ENCODE peak calls at places on chromosome X, in nine cellular contexts. One of them, this sample, is unnamed.
A peak's percentile ranks its signal among the peaks of the same experiment; 100 is the strongest.

GRCh38 chrX:9102956-9103355 is 69.0 kb upstream of the FAM9B start:
- DNase-seq in CD4-positive, alpha-beta T cell: no peak
- DNase-seq in omental fat pad: no peak
- DNase-seq in GM13976: no peak
- DNase-seq in ovary: no peak
- DNase-seq in GM10248: no peak
- DNase-seq in fibroblast of pulmonary artery: no peak
- DNase-seq in HepG2: no peak
- DNase-seq in foreskin fibroblast: no peak
- DNase-seq in this sample: no peak

GRCh38 chrX:68183612-68184214 is 249.6 kb downstream of the OPHN1 start:
- DNase-seq in CD4-positive, alpha-beta T cell: no peak
- DNase-seq in omental fat pad: no peak
- DNase-seq in GM13976: no peak
- DNase-seq in ovary: no peak
- DNase-seq in GM10248: no peak
- DNase-seq in fibroblast of pulmonary artery: peak; percentile 54
- DNase-seq in HepG2: peak; percentile 27
- DNase-seq in foreskin fibroblast: peak; percentile 51
- DNase-seq in this sample: peak; percentile 53

GRCh38 chrX:17038681-17039161 is 92.3 kb downstream of the REPS2 start:
- DNase-seq in CD4-positive, alpha-beta T cell: no peak
- DNase-seq in omental fat pad: no peak
- DNase-seq in GM13976: no peak
- DNase-seq in ovary: peak; percentile 60
- DNase-seq in GM10248: no peak
- DNase-seq in fibroblast of pulmonary artery: peak; percentile 68
- DNase-seq in HepG2: no peak
- DNase-seq in foreskin fibroblast: peak; percentile 62
- DNase-seq in this sample: peak; percentile 13

GRCh38 chrX:153649915-153650782 is 3.1 kb downstream of the DUSP9 start:
- DNase-seq in CD4-positive, alpha-beta T cell: no peak
- DNase-seq in omental fat pad: no peak
- DNase-seq in GM13976: no peak
- DNase-seq in ovary: peak; percentile 7
- DNase-seq in GM10248: no peak
- DNase-seq in fibroblast of pulmonary artery: no peak
- DNase-seq in HepG2: no peak
- DNase-seq in foreskin fibroblast: no peak
- DNase-seq in this sample: no peak

GRCh38 chrX:14497184-14497666 is 32.1 kb upstream of the GLRA2 start:
- DNase-seq in CD4-positive, alpha-beta T cell: no peak
- DNase-seq in omental fat pad: no peak
- DNase-seq in GM13976: peak; percentile 3
- DNase-seq in ovary: no peak
- DNase-seq in GM10248: peak; percentile 4
- DNase-seq in fibroblast of pulmonary artery: peak; percentile 1
- DNase-seq in HepG2: no peak
- DNase-seq in foreskin fibroblast: peak; percentile 32
- DNase-seq in this sample: peak; percentile 10

GRCh38 chrX:16869393-16870094 is 618 bp downstream of the RBBP7 start:
- DNase-seq in CD4-positive, alpha-beta T cell: peak; percentile 47
- DNase-seq in omental fat pad: no peak
- DNase-seq in GM13976: peak; percentile 56
- DNase-seq in ovary: no peak
- DNase-seq in GM10248: peak; percentile 57
- DNase-seq in fibroblast of pulmonary artery: peak; percentile 18
- DNase-seq in HepG2: no peak
- DNase-seq in foreskin fibroblast: peak; percentile 65
- DNase-seq in this sample: peak; percentile 20

GRCh38 chrX:153762636-153763173 is 1.3 kb upstream of the PLXNB3 start:
- DNase-seq in CD4-positive, alpha-beta T cell: no peak
- DNase-seq in omental fat pad: no peak
- DNase-seq in GM13976: no peak
- DNase-seq in ovary: no peak
- DNase-seq in GM10248: no peak
- DNase-seq in fibroblast of pulmonary artery: no peak
- DNase-seq in HepG2: no peak
- DNase-seq in foreskin fibroblast: no peak
- DNase-seq in this sample: no peak

GRCh38 chrX:103782640-103783039 is 6.0 kb downstream of the PLP1 start:
- DNase-seq in CD4-positive, alpha-beta T cell: no peak
- DNase-seq in omental fat pad: no peak
- DNase-seq in GM13976: no peak
- DNase-seq in ovary: no peak
- DNase-seq in GM10248: no peak
- DNase-seq in fibroblast of pulmonary artery: no peak
- DNase-seq in HepG2: no peak
- DNase-seq in foreskin fibroblast: no peak
- DNase-seq in this sample: no peak

GRCh38 chrX:106177106-106177981 is 9.2 kb downstream of the PWWP3B start:
- DNase-seq in CD4-positive, alpha-beta T cell: no peak
- DNase-seq in omental fat pad: no peak
- DNase-seq in GM13976: no peak
- DNase-seq in ovary: peak; percentile 86
- DNase-seq in GM10248: no peak
- DNase-seq in fibroblast of pulmonary artery: peak; percentile 86
- DNase-seq in HepG2: no peak
- DNase-seq in foreskin fibroblast: peak; percentile 75
- DNase-seq in this sample: no peak

GRCh38 chrX:50281253-50281652 is 76.7 kb downstream of the CCNB3 start:
- DNase-seq in CD4-positive, alpha-beta T cell: no peak
- DNase-seq in omental fat pad: no peak
- DNase-seq in GM13976: no peak
- DNase-seq in ovary: no peak
- DNase-seq in GM10248: no peak
- DNase-seq in fibroblast of pulmonary artery: no peak
- DNase-seq in HepG2: no peak
- DNase-seq in foreskin fibroblast: no peak
- DNase-seq in this sample: no peak

GRCh38 chrX:153379508-153379907 is 21.6 kb downstream of the PNMA6E start:
- DNase-seq in CD4-positive, alpha-beta T cell: no peak
- DNase-seq in omental fat pad: no peak
- DNase-seq in GM13976: no peak
- DNase-seq in ovary: no peak
- DNase-seq in GM10248: no peak
- DNase-seq in fibroblast of pulmonary artery: no peak
- DNase-seq in HepG2: no peak
- DNase-seq in foreskin fibroblast: no peak
- DNase-seq in this sample: no peak

GRCh38 chrX:103431316-103431715 is 55.0 kb downstream of the BEX3 start:
- DNase-seq in CD4-positive, alpha-beta T cell: no peak
- DNase-seq in omental fat pad: no peak
- DNase-seq in GM13976: no peak
- DNase-seq in ovary: no peak
- DNase-seq in GM10248: no peak
- DNase-seq in fibroblast of pulmonary artery: peak; percentile 17
- DNase-seq in HepG2: no peak
- DNase-seq in foreskin fibroblast: peak; percentile 61
- DNase-seq in this sample: peak; percentile 60

GRCh38 chrX:39212456-39212855 is 411.2 kb downstream of the MID1IP1 start:
- DNase-seq in CD4-positive, alpha-beta T cell: no peak
- DNase-seq in omental fat pad: no peak
- DNase-seq in GM13976: no peak
- DNase-seq in ovary: no peak
- DNase-seq in GM10248: no peak
- DNase-seq in fibroblast of pulmonary artery: no peak
- DNase-seq in HepG2: no peak
- DNase-seq in foreskin fibroblast: no peak
- DNase-seq in this sample: peak; percentile 41

GRCh38 chrX:148871422-148872152 is 371.2 kb downstream of the AFF2 start:
- DNase-seq in CD4-positive, alpha-beta T cell: no peak
- DNase-seq in omental fat pad: no peak
- DNase-seq in GM13976: no peak
- DNase-seq in ovary: no peak
- DNase-seq in GM10248: no peak
- DNase-seq in fibroblast of pulmonary artery: peak; percentile 73
- DNase-seq in HepG2: no peak
- DNase-seq in foreskin fibroblast: peak; percentile 50
- DNase-seq in this sample: peak; percentile 63

GRCh38 chrX:69995400-69996101 is 54.2 kb downstream of the AWAT2 start:
- DNase-seq in CD4-positive, alpha-beta T cell: no peak
- DNase-seq in omental fat pad: no peak
- DNase-seq in GM13976: no peak
- DNase-seq in ovary: no peak
- DNase-seq in GM10248: no peak
- DNase-seq in fibroblast of pulmonary artery: peak; percentile 9
- DNase-seq in HepG2: no peak
- DNase-seq in foreskin fibroblast: no peak
- DNase-seq in this sample: no peak

GRCh38 chrX:44459501-44459900 is 83.2 kb downstream of the FUNDC1 start:
- DNase-seq in CD4-positive, alpha-beta T cell: no peak
- DNase-seq in omental fat pad: no peak
- DNase-seq in GM13976: no peak
- DNase-seq in ovary: no peak
- DNase-seq in GM10248: no peak
- DNase-seq in fibroblast of pulmonary artery: no peak
- DNase-seq in HepG2: peak; percentile 8
- DNase-seq in foreskin fibroblast: peak; percentile 21
- DNase-seq in this sample: peak; percentile 66

GRCh38 chrX:155065035-155065734 is 5.8 kb downstream of the CMC4 start:
- DNase-seq in CD4-positive, alpha-beta T cell: no peak
- DNase-seq in omental fat pad: no peak
- DNase-seq in GM13976: no peak
- DNase-seq in ovary: no peak
- DNase-seq in GM10248: no peak
- DNase-seq in fibroblast of pulmonary artery: peak; percentile 80
- DNase-seq in HepG2: no peak
- DNase-seq in foreskin fibroblast: peak; percentile 58
- DNase-seq in this sample: peak; percentile 86

GRCh38 chrX:23845316-23845932 is 62.3 kb downstream of the APOO start:
- DNase-seq in CD4-positive, alpha-beta T cell: no peak
- DNase-seq in omental fat pad: no peak
- DNase-seq in GM13976: no peak
- DNase-seq in ovary: no peak
- DNase-seq in GM10248: no peak
- DNase-seq in fibroblast of pulmonary artery: peak; percentile 42
- DNase-seq in HepG2: peak; percentile 64
- DNase-seq in foreskin fibroblast: no peak
- DNase-seq in this sample: no peak

GRCh38 chrX:81378550-81378949 is 176.6 kb downstream of the SH3BGRL start:
- DNase-seq in CD4-positive, alpha-beta T cell: no peak
- DNase-seq in omental fat pad: no peak
- DNase-seq in GM13976: no peak
- DNase-seq in ovary: no peak
- DNase-seq in GM10248: no peak
- DNase-seq in fibroblast of pulmonary artery: no peak
- DNase-seq in HepG2: no peak
- DNase-seq in foreskin fibroblast: no peak
- DNase-seq in this sample: no peak

GRCh38 chrX:81377329-81377728 is 175.4 kb downstream of the SH3BGRL start:
- DNase-seq in CD4-positive, alpha-beta T cell: no peak
- DNase-seq in omental fat pad: no peak
- DNase-seq in GM13976: peak; percentile 9
- DNase-seq in ovary: no peak
- DNase-seq in GM10248: peak; percentile 13
- DNase-seq in fibroblast of pulmonary artery: peak; percentile 53
- DNase-seq in HepG2: peak; percentile 0
- DNase-seq in foreskin fibroblast: peak; percentile 31
- DNase-seq in this sample: peak; percentile 40
- TF ChIP-seq CTCF in CD4-positive, alpha-beta T cell: peak; percentile 45
- TF ChIP-seq CTCF in omental fat pad: no peak
- TF ChIP-seq CTCF in GM13976: peak; percentile 30
- TF ChIP-seq CTCF in ovary: no peak
- TF ChIP-seq CTCF in GM10248: peak; percentile 47
- TF ChIP-seq CTCF in fibroblast of pulmonary artery: peak; percentile 40
- TF ChIP-seq CTCF in HepG2: peak; percentile 35
- TF ChIP-seq CTCF in foreskin fibroblast: peak; percentile 25
- TF ChIP-seq CTCF in this sample: peak; percentile 46

DNA sequence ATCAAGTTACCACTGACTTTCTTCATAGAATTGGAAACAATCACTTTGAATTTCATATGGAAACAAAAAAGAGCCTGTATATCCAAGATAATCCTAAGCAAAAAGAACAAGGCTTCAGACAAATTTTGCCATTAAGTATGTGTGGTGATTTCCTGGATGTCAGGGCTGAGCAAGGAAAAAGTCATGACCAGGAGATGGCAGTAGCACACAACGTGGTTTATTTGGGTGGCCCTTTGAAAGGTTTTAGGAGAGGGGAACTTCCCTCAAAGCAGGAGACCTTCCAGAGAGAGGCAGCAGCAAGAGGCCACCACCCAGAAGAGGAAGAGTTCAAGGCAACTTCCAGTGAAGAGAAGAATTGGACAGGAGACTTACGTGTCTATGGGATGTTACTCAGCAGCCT is 18.1 kb upstream of the ZXDB start:
- DNase-seq in CD4-positive, alpha-beta T cell: no peak
- DNase-seq in omental fat pad: no peak
- DNase-seq in GM13976: no peak
- DNase-seq in ovary: no peak
- DNase-seq in GM10248: no peak
- DNase-seq in fibroblast of pulmonary artery: peak; percentile 29
- DNase-seq in HepG2: no peak
- DNase-seq in foreskin fibroblast: peak; percentile 37
- DNase-seq in this sample: peak; percentile 38
- TF ChIP-seq CTCF in CD4-positive, alpha-beta T cell: peak; percentile 46
- TF ChIP-seq CTCF in omental fat pad: no peak
- TF ChIP-seq CTCF in GM13976: no peak
- TF ChIP-seq CTCF in ovary: no peak
- TF ChIP-seq CTCF in GM10248: peak; percentile 38
- TF ChIP-seq CTCF in fibroblast of pulmonary artery: peak; percentile 53
- TF ChIP-seq CTCF in HepG2: peak; percentile 64
- TF ChIP-seq CTCF in foreskin fibroblast: peak; percentile 25
- TF ChIP-seq CTCF in this sample: peak; percentile 45

DNA sequence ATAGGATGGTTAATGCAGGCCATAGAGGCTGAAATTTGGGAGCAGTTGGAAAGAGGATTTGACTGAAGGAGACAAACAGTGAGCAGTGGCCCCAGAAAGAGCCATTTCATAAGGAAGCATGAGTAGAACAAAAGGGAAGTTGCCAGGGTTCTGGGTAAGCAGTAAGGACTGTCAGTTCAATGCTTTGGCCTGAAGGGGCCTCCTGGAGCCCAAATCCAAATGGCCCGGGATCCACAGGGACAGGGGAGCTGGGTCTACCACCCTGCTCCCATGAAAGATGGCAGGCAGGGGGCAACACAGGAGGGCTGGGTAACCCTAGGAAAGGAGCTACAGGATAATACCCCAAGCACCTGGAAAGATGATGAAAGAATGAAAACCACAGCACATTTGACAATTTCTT is 4.1 kb upstream of the INTS6L start:
- DNase-seq in CD4-positive, alpha-beta T cell: no peak
- DNase-seq in omental fat pad: no peak
- DNase-seq in GM13976: no peak
- DNase-seq in ovary: no peak
- DNase-seq in GM10248: no peak
- DNase-seq in fibroblast of pulmonary artery: no peak
- DNase-seq in HepG2: no peak
- DNase-seq in foreskin fibroblast: no peak
- DNase-seq in this sample: peak; percentile 10
- TF ChIP-seq CTCF in CD4-positive, alpha-beta T cell: no peak
- TF ChIP-seq CTCF in omental fat pad: no peak
- TF ChIP-seq CTCF in GM13976: no peak
- TF ChIP-seq CTCF in ovary: no peak
- TF ChIP-seq CTCF in GM10248: no peak
- TF ChIP-seq CTCF in fibroblast of pulmonary artery: no peak
- TF ChIP-seq CTCF in HepG2: no peak
- TF ChIP-seq CTCF in foreskin fibroblast: no peak
- TF ChIP-seq CTCF in this sample: peak; percentile 10

DNA sequence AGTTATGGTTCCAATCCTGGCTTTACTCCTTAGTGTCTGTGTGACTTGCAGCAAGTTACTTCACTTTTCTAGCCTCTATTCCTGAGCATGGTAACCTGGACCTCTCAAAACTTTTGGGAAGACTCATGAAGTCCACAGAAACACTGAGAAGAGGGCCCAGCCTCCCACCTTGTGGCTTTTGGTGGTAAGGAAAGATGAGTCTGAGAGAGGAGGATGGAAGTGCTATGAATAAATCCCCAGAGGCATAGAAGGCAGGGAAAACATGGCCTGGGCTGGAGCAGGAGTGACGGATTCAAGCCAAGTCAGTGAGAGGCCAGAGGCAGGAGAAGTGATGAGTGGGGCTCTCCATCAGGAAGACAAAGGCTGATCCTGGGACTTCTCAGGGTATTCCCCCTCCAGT is 10.9 kb upstream of the MAGEA4 start:
- DNase-seq in CD4-positive, alpha-beta T cell: no peak
- DNase-seq in omental fat pad: no peak
- DNase-seq in GM13976: no peak
- DNase-seq in ovary: no peak
- DNase-seq in GM10248: no peak
- DNase-seq in fibroblast of pulmonary artery: no peak
- DNase-seq in HepG2: no peak
- DNase-seq in foreskin fibroblast: peak; percentile 51
- DNase-seq in this sample: peak; percentile 9
- TF ChIP-seq CTCF in CD4-positive, alpha-beta T cell: no peak
- TF ChIP-seq CTCF in omental fat pad: no peak
- TF ChIP-seq CTCF in GM13976: no peak
- TF ChIP-seq CTCF in ovary: no peak
- TF ChIP-seq CTCF in GM10248: no peak
- TF ChIP-seq CTCF in fibroblast of pulmonary artery: no peak
- TF ChIP-seq CTCF in HepG2: no peak
- TF ChIP-seq CTCF in foreskin fibroblast: no peak
- TF ChIP-seq CTCF in this sample: no peak